ENCODE peak calls at places on chromosome 17, in ten cellular contexts. P is progenitor cell of endocrine pancreas, Q is neural crest cell, H is Peyer's patch, I is tibial artery, A is astrocyte, B is epithelial cell of esophagus, S is tibial nerve, L is GM12865, K is body of pancreas. W is an unnamed sample.

GRCh38 chr17:42519546-42520444 is 16.2 kb upstream of the NAGLU start:
- DNase-seq in P (no peak), Q (peak), H (peak), I (peak), A (peak), B (peak), S (peak), L (no peak), K (peak), W (no peak)

GRCh38 chr17:77191266-77191665 is 50.5 kb downstream of the SEC14L1 start:
- DNase-seq in P (no peak), Q (no peak), H (no peak), I (no peak), A (no peak), B (no peak), S (no peak), L (no peak), K (no peak), W (no peak)

GRCh38 chr17:48438662-48439061 is 8.6 kb upstream of the SKAP1 start:
- DNase-seq in P (no peak), Q (no peak), H (no peak), I (no peak), A (no peak), B (no peak), S (no peak), L (no peak), K (no peak), W (no peak)

GRCh38 chr17:43563262-43564079 is 17.3 kb upstream of the ETV4 start:
- DNase-seq in P (no peak), Q (no peak), H (no peak), I (no peak), A (no peak), B (no peak), S (no peak), L (no peak), K (no peak), W (no peak)

GRCh38 chr17:12047977-12048376 is 27.3 kb downstream of the MAP2K4 start:
- DNase-seq in P (no peak), Q (no peak), H (no peak), I (no peak), A (peak), B (peak), S (no peak), L (no peak), K (no peak), W (no peak)

GRCh38 chr17:75250009-75250471 is 11.4 kb downstream of the GGA3 start:
- DNase-seq in P (no peak), Q (no peak), H (peak), I (no peak), A (no peak), B (peak), S (no peak), L (peak), K (no peak), W (peak)

GRCh38 chr17:47621293-47622178 is 28.2 kb upstream of the KPNB1 start:
- DNase-seq in P (no peak), Q (no peak), H (no peak), I (no peak), A (peak), B (peak), S (no peak), L (no peak), K (peak), W (no peak)

GRCh38 chr17:45768000-45768399 is 16.1 kb upstream of the CRHR1 start:
- DNase-seq in P (no peak), Q (no peak), H (no peak), I (no peak), A (no peak), B (peak), S (no peak), L (no peak), K (no peak), W (no peak)

GRCh38 chr17:51813784-51814174 is 344.7 kb downstream of the CA10 start:
- DNase-seq in P (no peak), Q (no peak), H (no peak), I (no peak), A (no peak), B (no peak), S (no peak), L (no peak), K (no peak), W (no peak)

DNA sequence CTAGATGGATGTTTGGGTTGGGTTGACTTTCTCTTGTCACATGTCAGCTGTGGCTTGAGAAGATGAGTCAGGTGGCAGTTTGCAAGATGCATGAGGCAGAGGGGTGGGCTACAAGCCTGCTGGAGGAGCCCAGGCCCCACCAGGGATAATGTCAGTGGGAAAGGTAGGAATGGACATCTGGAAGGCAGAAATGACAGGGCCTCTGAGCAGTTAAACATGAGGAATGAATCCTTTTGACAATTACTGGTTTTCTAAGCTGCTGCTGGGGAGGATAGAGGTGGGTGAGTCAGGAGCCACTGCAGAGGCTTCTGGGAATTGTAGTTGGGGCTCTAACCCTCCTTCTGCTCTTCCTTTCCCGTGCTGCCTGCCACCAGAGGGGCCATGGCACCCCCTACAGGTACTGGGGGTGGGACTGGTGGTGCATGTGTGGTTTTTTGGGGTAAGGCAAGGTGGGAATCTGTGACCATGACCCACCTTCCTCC is 15.7 kb downstream of the SLC52A1 start:
- DNase-seq in P (no peak), Q (no peak), H (no peak), I (no peak), A (no peak), B (no peak), S (no peak), L (peak), K (no peak), W (no peak)
- TF ChIP-seq CTCF in P (no peak), Q (no peak), H (no peak), I (no peak), A (no peak), B (no peak), S (no peak), L (peak), K (no peak), W (peak)

DNA sequence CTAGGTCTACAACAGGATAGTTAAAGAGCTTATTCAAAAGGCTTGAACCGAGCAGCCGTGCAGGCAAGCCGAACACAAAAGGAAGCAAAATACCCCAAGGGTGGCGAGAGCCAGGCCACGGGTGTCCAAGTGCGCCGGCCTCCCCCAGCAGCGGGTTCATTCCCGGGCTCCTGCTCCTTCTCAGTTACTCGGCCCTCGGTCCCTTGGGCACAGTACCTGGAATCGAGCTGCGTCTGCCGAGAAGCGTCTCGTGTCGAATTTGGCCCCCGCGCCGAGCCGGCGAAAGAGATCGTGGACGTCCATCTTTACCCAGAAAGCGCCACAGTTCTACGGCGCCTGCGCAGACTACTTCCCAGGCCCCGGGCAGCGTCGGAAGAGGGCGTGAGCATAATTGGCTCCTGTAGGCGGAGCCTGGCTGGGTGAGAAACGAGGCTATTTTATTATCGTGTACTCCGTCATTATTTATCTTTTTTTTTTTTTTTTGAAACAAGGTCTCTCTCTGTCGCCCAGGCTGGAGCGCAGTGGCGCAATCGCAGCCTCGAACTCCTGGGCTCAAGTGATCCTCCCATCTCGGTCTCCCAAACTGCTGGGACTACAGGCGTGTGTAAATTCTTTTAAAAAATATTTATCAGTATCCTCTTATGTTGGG is at the start of gene DDX52:
- DNase-seq in P (peak), Q (peak), H (peak), I (peak), A (peak), B (peak), S (peak), L (peak), K (peak), W (peak)
- TF ChIP-seq CTCF in P (no peak), Q (no peak), H (no peak), I (no peak), A (no peak), B (peak), S (no peak), L (no peak), K (peak), W (no peak)

GRCh38 chr17:49511810-49512209 is 16.7 kb downstream of the NGFR start:
- DNase-seq in P (no peak), Q (no peak), H (no peak), I (no peak), A (no peak), B (no peak), S (no peak), L (no peak), K (no peak), W (no peak)
- TF ChIP-seq CTCF in P (no peak), Q (no peak), H (no peak), I (no peak), A (no peak), B (no peak), S (no peak), L (no peak), K (no peak), W (no peak)

GRCh38 chr17:81238490-81238814 is 403 bp downstream of the TEPSIN start:
- DNase-seq in P (no peak), Q (no peak), H (no peak), I (no peak), A (no peak), B (no peak), S (no peak), L (no peak), K (no peak), W (no peak)

GRCh38 chr17:81241203-81241602 is 2.1 kb downstream of the NDUFAF8 start:
- DNase-seq in P (no peak), Q (no peak), H (no peak), I (no peak), A (no peak), B (no peak), S (no peak), L (no peak), K (no peak), W (no peak)

GRCh38 chr17:81241648-81242420 is 2.7 kb downstream of the NDUFAF8 start:
- DNase-seq in P (peak), Q (peak), H (peak), I (peak), A (no peak), B (peak), S (no peak), L (peak), K (peak), W (peak)

GRCh38 chr17:81238815-81239713 is at the start of the genes NDUFAF8 and TEPSIN:
- DNase-seq in P (peak), Q (peak), H (peak), I (peak), A (peak), B (peak), S (peak), L (peak), K (peak), W (peak)

GRCh38 chr17:81239714-81240555 is 817 bp downstream of the NDUFAF8 start:
- DNase-seq in P (no peak), Q (no peak), H (peak), I (no peak), A (no peak), B (peak), S (no peak), L (peak), K (peak), W (peak)
- TF ChIP-seq CTCF in P (no peak), Q (no peak), H (no peak), I (no peak), A (no peak), B (no peak), S (no peak), L (no peak), K (no peak), W (no peak)

W was measured in GM10248.